ENCODE peak calls at places on chromosomes 7 and 10, in eight cellular contexts. Y is CD8-positive, alpha-beta memory T cell; D is transverse colon; J is H9; A is hepatocyte; F is psoas muscle; M is cardiac muscle cell; S is CD8-positive, alpha-beta T cell. V is an unnamed sample.
A peak's percentile ranks its signal among the peaks of the same experiment; 100 is the strongest.

GRCh38 chr7:100465702-100466311 is 1.7 kb upstream of the SPACDR start:
- DNase-seq in Y (no peak), D (peak; percentile 69), J (peak; percentile 80), A (peak; percentile 83), F (peak; percentile 76), M (peak; percentile 84), S (no peak), V (peak; percentile 78)

GRCh38 chr7:47888371-47889265 is 59.6 kb downstream of the PKD1L1 start:
- DNase-seq in Y (no peak), D (no peak), J (no peak), A (no peak), F (no peak), M (no peak), S (no peak), V (no peak)

GRCh38 chr10:62395892-62396291 is 21.7 kb downstream of the ZNF365 start:
- DNase-seq in Y (no peak), D (no peak), J (no peak), A (no peak), F (no peak), M (no peak), S (no peak), V (no peak)

GRCh38 chr7:94276797-94277196 is 117.9 kb upstream of the COL1A2 start:
- DNase-seq in Y (no peak), D (no peak), J (no peak), A (no peak), F (no peak), M (peak; percentile 62), S (no peak), V (no peak)

GRCh38 chr10:47090903-47091302 is 179.7 kb downstream of the PTPN20 start:
- DNase-seq in Y (no peak), D (no peak), J (no peak), A (no peak), F (no peak), M (no peak), S (no peak), V (no peak)

GRCh38 chr7:130254555-130254954 is 12.1 kb upstream of the CPA2 start:
- DNase-seq in Y (no peak), D (no peak), J (no peak), A (no peak), F (no peak), M (no peak), S (no peak), V (no peak)

GRCh38 chr10:77531441-77532001 is 106.1 kb downstream of the KCNMA1 start:
- DNase-seq in Y (no peak), D (no peak), J (no peak), A (peak; percentile 55), F (peak; percentile 52), M (peak; percentile 56), S (no peak), V (no peak)

GRCh38 chr7:106114735-106115383 is 2.7 kb upstream of the SYPL1 start:
- DNase-seq in Y (peak; percentile 46), D (peak; percentile 13), J (no peak), A (no peak), F (no peak), M (no peak), S (peak; percentile 41), V (no peak)

GRCh38 chr7:12570148-12570528 is 382 bp upstream of the SCIN start:
- DNase-seq in Y (peak; percentile 1), D (peak; percentile 48), J (no peak), A (peak; percentile 57), F (no peak), M (no peak), S (no peak), V (no peak)

GRCh38 chr10:24683554-24683953 is 40.1 kb downstream of the ARHGAP21 start:
- DNase-seq in Y (no peak), D (no peak), J (no peak), A (no peak), F (no peak), M (no peak), S (no peak), V (no peak)

GRCh38 chr10:35934637-35934995 is 292.5 kb upstream of the FZD8 start:
- DNase-seq in Y (no peak), D (no peak), J (no peak), A (no peak), F (no peak), M (no peak), S (no peak), V (no peak)

GRCh38 chr10:43879162-43879561 is 230.5 kb upstream of the ZNF32 start:
- DNase-seq in Y (no peak), D (no peak), J (no peak), A (no peak), F (no peak), M (no peak), S (no peak), V (no peak)

GRCh38 chr7:30169585-30169978 is 34.8 kb downstream of the MTURN start:
- DNase-seq in Y (no peak), D (no peak), J (no peak), A (no peak), F (peak; percentile 34), M (no peak), S (no peak), V (no peak)

GRCh38 chr7:30173058-30173897 is 38.5 kb downstream of the MTURN start:
- DNase-seq in Y (no peak), D (peak; percentile 32), J (no peak), A (peak; percentile 65), F (peak; percentile 84), M (peak; percentile 86), S (no peak), V (peak; percentile 41)

GRCh38 chr7:30170460-30171197 is 35.8 kb downstream of the MTURN start:
- DNase-seq in Y (no peak), D (no peak), J (no peak), A (no peak), F (no peak), M (no peak), S (no peak), V (no peak)

GRCh38 chr7:30172451-30172850 is 37.7 kb downstream of the MTURN start:
- DNase-seq in Y (no peak), D (no peak), J (no peak), A (no peak), F (no peak), M (no peak), S (no peak), V (no peak)

GRCh38 chr7:30171753-30172447 is 37.1 kb downstream of the MTURN start:
- DNase-seq in Y (no peak), D (no peak), J (no peak), A (no peak), F (no peak), M (no peak), S (no peak), V (no peak)
- H3K27ac ChIP-seq in Y (no peak overlapping the region), D (peak overlapping the region; percentile 67), J (no peak overlapping the region), A (no peak overlapping the region), F (peak overlapping the region; percentile 87), M (no peak overlapping the region), S (no peak overlapping the region), V (no peak overlapping the region)

GRCh38 chr7:113367187-113367586 is 248.8 kb upstream of the SMIM30 start:
- DNase-seq in Y (no peak), D (no peak), J (no peak), A (no peak), F (no peak), M (no peak), S (no peak), V (no peak)
- H3K27me3 ChIP-seq in Y (no peaks in the 10 kb centered on the region), D (no peaks in the 10 kb centered on the region), J (peaks cover 48% of the 10 kb centered on the region), A (no peaks in the 10 kb centered on the region), F (no peaks in the 10 kb centered on the region), M (no peaks in the 10 kb centered on the region), S (no peaks in the 10 kb centered on the region), V (no peaks in the 10 kb centered on the region)

DNA sequence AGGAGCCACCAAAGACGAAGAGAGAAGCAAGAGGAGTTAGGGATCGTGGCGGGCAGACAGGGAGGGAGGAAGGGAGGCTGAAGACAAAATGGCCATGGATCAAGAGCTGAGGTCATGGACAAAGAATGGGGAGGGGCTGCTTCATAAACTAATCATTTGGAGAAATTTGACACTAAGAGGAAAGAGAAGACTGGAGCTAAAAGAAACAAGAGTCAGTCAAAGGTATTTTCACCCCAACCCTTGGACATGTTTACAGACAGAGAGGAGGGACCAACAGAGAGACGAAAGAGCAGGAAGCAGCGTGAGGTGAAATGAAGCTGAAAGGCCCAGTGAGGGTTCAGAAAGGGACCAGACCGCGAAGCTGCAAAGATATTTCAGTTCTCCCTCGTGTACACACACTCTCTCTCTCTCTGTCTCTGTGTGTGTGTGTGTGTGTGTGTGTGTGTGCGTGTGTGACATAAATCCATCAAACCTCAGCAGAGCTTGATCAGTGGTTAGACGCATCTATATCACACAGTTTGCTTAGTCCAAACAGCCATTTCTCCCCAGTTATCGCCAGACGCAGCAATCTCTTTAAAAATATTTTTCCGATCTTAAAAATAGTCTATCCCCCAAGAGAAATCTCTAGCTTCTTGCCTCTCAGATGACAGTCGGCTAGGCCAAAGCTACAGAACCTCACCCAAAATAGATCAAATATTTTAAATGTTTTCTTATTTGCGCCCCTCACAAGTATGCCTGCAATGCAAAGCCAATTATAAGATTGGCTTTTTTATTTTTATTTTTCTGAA is 12.5 kb upstream of the CALD1 start:
- DNase-seq in Y (no peak), D (no peak), J (no peak), A (no peak), F (no peak), M (peak; percentile 60), S (no peak), V (peak; percentile 32)
- H3K27ac ChIP-seq in Y (no peak overlapping the region), D (peak overlapping the region; percentile 21), J (no peak overlapping the region), A (peak overlapping the region; percentile 21), F (peak overlapping the region; percentile 11), M (no peak overlapping the region), S (no peak overlapping the region), V (peak overlapping the region; percentile 73)

GRCh38 chr7:155352753-155353115 is 55.1 kb downstream of the INSIG1 start:
- DNase-seq in Y (no peak), D (no peak), J (no peak), A (no peak), F (no peak), M (no peak), S (no peak), V (no peak)

GRCh38 chr7:155353256-155353897 is 55.7 kb downstream of the INSIG1 start:
- DNase-seq in Y (no peak), D (no peak), J (no peak), A (no peak), F (no peak), M (no peak), S (no peak), V (no peak)

GRCh38 chr7:155355176-155355575 is 57.5 kb downstream of the INSIG1 start:
- DNase-seq in Y (no peak), D (no peak), J (no peak), A (no peak), F (no peak), M (no peak), S (no peak), V (no peak)

GRCh38 chr7:155355745-155356144 is 58.1 kb downstream of the INSIG1 start:
- DNase-seq in Y (no peak), D (no peak), J (no peak), A (no peak), F (no peak), M (no peak), S (no peak), V (no peak)

DNA sequence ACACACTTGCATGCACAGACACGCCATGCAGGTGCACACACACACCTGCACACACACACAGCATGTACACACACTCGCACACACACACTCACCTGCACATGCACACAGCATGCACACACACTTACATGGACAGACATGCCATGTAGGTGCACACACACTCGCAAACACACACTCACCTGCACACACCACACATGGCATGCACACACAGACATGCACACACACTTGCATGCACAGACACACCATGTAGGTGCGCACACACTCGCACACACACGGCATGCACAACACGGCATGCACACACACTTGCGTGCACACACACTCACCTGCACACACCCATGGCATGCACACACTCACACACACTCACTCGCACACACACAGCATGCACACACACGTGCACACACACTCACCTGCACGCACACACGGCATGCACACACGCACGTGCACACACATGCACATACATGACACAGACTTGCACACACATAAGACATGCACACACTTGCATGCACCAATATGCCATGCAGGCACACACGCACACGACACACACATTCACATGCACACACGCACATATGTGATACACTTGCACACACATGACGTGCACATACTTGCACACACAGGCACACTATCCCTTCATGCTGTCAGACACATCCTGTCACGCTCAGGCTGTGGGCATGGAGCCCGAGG is 56.8 kb downstream of the INSIG1 start:
- DNase-seq in Y (no peak), D (no peak), J (no peak), A (no peak), F (no peak), M (no peak), S (no peak), V (no peak)
- H3K27me3 ChIP-seq in Y (no peaks in the 10 kb centered on the region), D (peaks cover 43% of the 10 kb centered on the region), J (no peaks in the 10 kb centered on the region), A (peaks cover 33% of the 10 kb centered on the region), F (no peaks in the 10 kb centered on the region), M (peaks cover 40% of the 10 kb centered on the region), S (no peaks in the 10 kb centered on the region), V (no peaks in the 10 kb centered on the region)